ENCODE peak calls at places on chromosomes 13 and 19, in seven cellular contexts. One of them, this sample, is unnamed.

GRCh38 chr13:37868691-37869505 is 674 bp downstream of the TRPC4 start:
- DNase-seq in A673: peak
- DNase-seq in keratinocyte: no peak
- DNase-seq in prostate gland: no peak
- DNase-seq in dorsolateral prefrontal cortex: no peak
- DNase-seq in fibroblast of lung: peak
- DNase-seq in GM23338: peak
- DNase-seq in this sample: peak

GRCh38 chr19:10167459-10167858 is 27.3 kb downstream of the DNMT1 start:
- DNase-seq in GM23338: no peak
- DNase-seq in A673: no peak
- DNase-seq in keratinocyte: no peak
- DNase-seq in fibroblast of lung: no peak
- DNase-seq in prostate gland: no peak
- DNase-seq in dorsolateral prefrontal cortex: no peak
- DNase-seq in this sample: no peak

GRCh38 chr19:2081873-2082810 is 14.0 kb downstream of the MOB3A start:
- DNase-seq in keratinocyte: no peak
- DNase-seq in dorsolateral prefrontal cortex: no peak
- DNase-seq in prostate gland: no peak
- DNase-seq in GM23338: no peak
- DNase-seq in A673: no peak
- DNase-seq in fibroblast of lung: no peak
- DNase-seq in this sample: no peak

GRCh38 chr13:47897411-47898050 is 103.5 kb downstream of the SUCLA2 start:
- DNase-seq in GM23338: peak
- DNase-seq in fibroblast of lung: no peak
- DNase-seq in keratinocyte: no peak
- DNase-seq in dorsolateral prefrontal cortex: peak
- DNase-seq in A673: no peak
- DNase-seq in prostate gland: no peak
- DNase-seq in this sample: peak

GRCh38 chr19:13835791-13836723 is 40.8 kb downstream of the ZSWIM4 start:
- DNase-seq in A673: peak
- DNase-seq in prostate gland: no peak
- DNase-seq in dorsolateral prefrontal cortex: no peak
- DNase-seq in GM23338: no peak
- DNase-seq in keratinocyte: no peak
- DNase-seq in fibroblast of lung: no peak
- DNase-seq in this sample: peak

GRCh38 chr19:10289836-10290438 is at the start of gene ICAM5:
- DNase-seq in dorsolateral prefrontal cortex: peak
- DNase-seq in prostate gland: no peak
- DNase-seq in A673: peak
- DNase-seq in GM23338: peak
- DNase-seq in fibroblast of lung: no peak
- DNase-seq in keratinocyte: no peak
- DNase-seq in this sample: no peak

GRCh38 chr13:21984156-21984555 is 313.3 kb downstream of the FGF9 start:
- DNase-seq in keratinocyte: no peak
- DNase-seq in dorsolateral prefrontal cortex: no peak
- DNase-seq in fibroblast of lung: no peak
- DNase-seq in prostate gland: no peak
- DNase-seq in GM23338: no peak
- DNase-seq in A673: no peak
- DNase-seq in this sample: no peak

GRCh38 chr13:50365683-50366391 is 350.6 kb downstream of the KCNRG start:
- DNase-seq in fibroblast of lung: no peak
- DNase-seq in keratinocyte: no peak
- DNase-seq in prostate gland: peak
- DNase-seq in GM23338: no peak
- DNase-seq in A673: no peak
- DNase-seq in dorsolateral prefrontal cortex: no peak
- DNase-seq in this sample: no peak

GRCh38 chr19:21314676-21315075 is 14.5 kb downstream of the ZNF708 start:
- DNase-seq in A673: no peak
- DNase-seq in fibroblast of lung: peak
- DNase-seq in dorsolateral prefrontal cortex: no peak
- DNase-seq in prostate gland: no peak
- DNase-seq in GM23338: no peak
- DNase-seq in keratinocyte: no peak
- DNase-seq in this sample: peak

GRCh38 chr13:73715910-73716257 is 418.3 kb downstream of the KLF12 start:
- DNase-seq in GM23338: no peak
- DNase-seq in keratinocyte: no peak
- DNase-seq in prostate gland: no peak
- DNase-seq in A673: no peak
- DNase-seq in dorsolateral prefrontal cortex: no peak
- DNase-seq in fibroblast of lung: no peak
- DNase-seq in this sample: peak

GRCh38 chr13:36815069-36815468 is 4.0 kb upstream of the RFXAP start:
- DNase-seq in GM23338: peak
- DNase-seq in keratinocyte: no peak
- DNase-seq in fibroblast of lung: peak
- DNase-seq in prostate gland: no peak
- DNase-seq in dorsolateral prefrontal cortex: no peak
- DNase-seq in A673: no peak
- DNase-seq in this sample: no peak

GRCh38 chr19:20968092-20968491 is 45.0 kb downstream of the ZNF85 start:
- DNase-seq in prostate gland: no peak
- DNase-seq in fibroblast of lung: no peak
- DNase-seq in dorsolateral prefrontal cortex: no peak
- DNase-seq in GM23338: no peak
- DNase-seq in keratinocyte: no peak
- DNase-seq in A673: no peak
- DNase-seq in this sample: no peak

GRCh38 chr13:92224052-92224821 is 825.8 kb downstream of the GPC5 start:
- DNase-seq in prostate gland: no peak
- DNase-seq in keratinocyte: no peak
- DNase-seq in fibroblast of lung: peak
- DNase-seq in A673: no peak
- DNase-seq in GM23338: no peak
- DNase-seq in dorsolateral prefrontal cortex: no peak
- DNase-seq in this sample: peak

GRCh38 chr19:49807888-49808675 is 5.0 kb downstream of the FUZ start:
- DNase-seq in keratinocyte: no peak
- DNase-seq in prostate gland: no peak
- DNase-seq in A673: no peak
- DNase-seq in fibroblast of lung: no peak
- DNase-seq in dorsolateral prefrontal cortex: no peak
- DNase-seq in GM23338: peak
- DNase-seq in this sample: no peak

GRCh38 chr19:49809987-49810389 is 3.1 kb downstream of the FUZ start:
- DNase-seq in prostate gland: no peak
- DNase-seq in keratinocyte: no peak
- DNase-seq in A673: no peak
- DNase-seq in fibroblast of lung: no peak
- DNase-seq in GM23338: no peak
- DNase-seq in dorsolateral prefrontal cortex: no peak
- DNase-seq in this sample: no peak

GRCh38 chr19:49811328-49811727 is 1.8 kb downstream of the FUZ start:
- DNase-seq in dorsolateral prefrontal cortex: no peak
- DNase-seq in GM23338: no peak
- DNase-seq in keratinocyte: no peak
- DNase-seq in A673: no peak
- DNase-seq in fibroblast of lung: no peak
- DNase-seq in prostate gland: no peak
- DNase-seq in this sample: no peak

GRCh38 chr19:49808762-49809154 is 4.3 kb downstream of the FUZ start:
- DNase-seq in A673: peak
- DNase-seq in GM23338: peak
- DNase-seq in keratinocyte: no peak
- DNase-seq in prostate gland: peak
- DNase-seq in fibroblast of lung: peak
- DNase-seq in dorsolateral prefrontal cortex: peak
- DNase-seq in this sample: peak

DNA sequence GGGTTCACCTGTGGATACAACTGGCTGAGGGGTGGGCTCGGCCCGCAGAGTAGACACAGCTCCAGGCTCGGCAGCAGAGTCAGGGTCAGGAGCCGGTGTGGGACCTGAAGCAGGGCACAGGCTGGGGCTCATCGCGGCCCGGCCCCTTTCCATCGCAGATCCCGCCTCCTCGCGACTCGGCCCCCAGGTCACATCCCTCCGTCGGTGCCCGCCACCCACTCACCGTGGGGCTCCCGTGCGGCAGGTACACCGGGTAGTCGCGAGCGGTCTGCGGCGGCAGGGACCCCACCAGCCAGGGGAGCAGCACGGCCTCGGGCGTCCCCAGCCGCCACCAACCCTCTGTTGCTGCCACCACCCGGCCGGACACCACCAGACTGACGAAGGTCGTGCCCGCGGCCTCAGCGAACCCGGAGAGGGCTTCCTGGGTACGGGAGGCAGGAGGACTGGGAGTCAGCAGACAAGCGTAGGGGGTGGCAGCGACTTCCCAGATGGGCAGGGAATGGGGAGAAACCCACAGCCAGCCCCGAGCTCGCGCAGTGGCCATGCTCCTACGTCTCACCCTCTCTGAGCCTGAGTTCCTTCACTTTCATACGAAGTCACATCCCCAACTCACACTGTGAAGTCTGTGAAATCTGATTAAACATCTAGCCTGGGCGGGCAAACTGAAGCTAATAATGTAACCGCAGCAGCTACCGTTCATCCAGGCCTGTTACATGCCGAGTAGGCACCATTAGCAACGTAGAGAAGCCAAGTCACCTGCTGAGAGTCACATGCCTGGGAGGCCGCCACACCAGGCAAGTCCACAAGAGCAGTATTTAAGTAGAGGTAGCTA is 3.7 kb downstream of the FUZ start:
- DNase-seq in prostate gland: peak
- DNase-seq in A673: peak
- DNase-seq in fibroblast of lung: no peak
- DNase-seq in dorsolateral prefrontal cortex: peak
- DNase-seq in GM23338: peak
- DNase-seq in keratinocyte: no peak
- DNase-seq in this sample: peak
- TF ChIP-seq CTCF in prostate gland: no peak
- TF ChIP-seq CTCF in A673: no peak
- TF ChIP-seq CTCF in fibroblast of lung: no peak
- TF ChIP-seq CTCF in dorsolateral prefrontal cortex: no peak
- TF ChIP-seq CTCF in GM23338: peak
- TF ChIP-seq CTCF in keratinocyte: no peak
- TF ChIP-seq CTCF in this sample: no peak

GRCh38 chr19:34366670-34367423 is 1.9 kb downstream of the GPI start:
- DNase-seq in dorsolateral prefrontal cortex: no peak
- DNase-seq in A673: no peak
- DNase-seq in fibroblast of lung: peak
- DNase-seq in keratinocyte: no peak
- DNase-seq in prostate gland: no peak
- DNase-seq in GM23338: no peak
- DNase-seq in this sample: peak
- H3K4me3 ChIP-seq in dorsolateral prefrontal cortex: peak
- H3K4me3 ChIP-seq in A673: peak
- H3K4me3 ChIP-seq in fibroblast of lung: peak
- H3K4me3 ChIP-seq in keratinocyte: peak
- H3K4me3 ChIP-seq in prostate gland: no peak
- H3K4me3 ChIP-seq in GM23338: peak
- H3K4me3 ChIP-seq in this sample: peak

GRCh38 chr13:27425918-27426630 is 1.7 kb downstream of the GTF3A start:
- DNase-seq in A673: peak
- DNase-seq in GM23338: peak
- DNase-seq in prostate gland: peak
- DNase-seq in dorsolateral prefrontal cortex: peak
- DNase-seq in keratinocyte: peak
- DNase-seq in fibroblast of lung: peak
- DNase-seq in this sample: peak
- TF ChIP-seq CTCF in A673: peak
- TF ChIP-seq CTCF in GM23338: peak
- TF ChIP-seq CTCF in prostate gland: peak
- TF ChIP-seq CTCF in dorsolateral prefrontal cortex: peak
- TF ChIP-seq CTCF in keratinocyte: peak
- TF ChIP-seq CTCF in fibroblast of lung: peak
- TF ChIP-seq CTCF in this sample: peak

DNA sequence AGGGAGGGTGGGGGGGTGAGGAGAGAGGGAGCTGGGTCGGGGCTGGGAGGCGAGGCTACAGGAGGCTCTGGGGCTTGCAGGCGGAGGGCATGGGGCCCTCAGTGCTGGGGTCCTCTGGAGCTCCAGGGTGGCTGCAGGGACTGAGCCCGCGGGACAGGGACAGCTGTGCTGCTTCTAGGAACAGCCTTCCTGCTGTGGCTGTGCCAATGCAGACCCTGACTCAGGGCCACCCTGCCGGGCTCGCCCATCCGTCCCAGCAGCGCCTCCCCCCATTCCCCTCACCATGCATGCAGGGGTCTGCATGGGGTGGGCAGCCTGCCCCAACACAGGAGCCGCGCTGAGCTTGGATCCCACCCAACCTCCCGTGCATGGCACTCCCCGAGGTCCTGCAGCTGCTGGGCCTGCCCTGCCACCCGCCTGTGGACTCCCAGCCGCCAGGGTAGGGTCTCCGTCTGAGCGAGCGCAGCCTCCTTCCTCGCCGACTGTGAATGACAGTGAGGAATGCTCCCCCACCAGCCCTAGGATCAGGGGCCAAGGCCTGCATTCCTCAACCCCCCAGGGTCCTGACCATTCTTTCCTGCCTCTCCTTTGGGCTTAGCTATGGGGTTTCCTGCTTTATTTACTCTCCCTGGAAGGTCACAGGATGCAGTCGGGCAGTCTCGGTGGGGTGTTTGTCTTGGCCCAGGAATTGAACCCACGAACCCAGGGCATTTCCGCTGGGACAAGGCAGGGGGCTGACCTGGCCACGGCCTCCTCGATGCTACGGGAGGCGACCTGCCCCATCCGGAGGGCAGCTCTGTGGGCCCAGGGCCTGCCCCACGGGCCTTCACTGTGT is 23.4 kb downstream of the CEBPG start:
- DNase-seq in fibroblast of lung: no peak
- DNase-seq in keratinocyte: no peak
- DNase-seq in A673: no peak
- DNase-seq in prostate gland: no peak
- DNase-seq in GM23338: peak
- DNase-seq in dorsolateral prefrontal cortex: no peak
- DNase-seq in this sample: peak
- H3K4me3 ChIP-seq in fibroblast of lung: no peak
- H3K4me3 ChIP-seq in keratinocyte: no peak
- H3K4me3 ChIP-seq in A673: no peak
- H3K4me3 ChIP-seq in prostate gland: no peak
- H3K4me3 ChIP-seq in GM23338: no peak
- H3K4me3 ChIP-seq in dorsolateral prefrontal cortex: no peak
- H3K4me3 ChIP-seq in this sample: no peak

DNA sequence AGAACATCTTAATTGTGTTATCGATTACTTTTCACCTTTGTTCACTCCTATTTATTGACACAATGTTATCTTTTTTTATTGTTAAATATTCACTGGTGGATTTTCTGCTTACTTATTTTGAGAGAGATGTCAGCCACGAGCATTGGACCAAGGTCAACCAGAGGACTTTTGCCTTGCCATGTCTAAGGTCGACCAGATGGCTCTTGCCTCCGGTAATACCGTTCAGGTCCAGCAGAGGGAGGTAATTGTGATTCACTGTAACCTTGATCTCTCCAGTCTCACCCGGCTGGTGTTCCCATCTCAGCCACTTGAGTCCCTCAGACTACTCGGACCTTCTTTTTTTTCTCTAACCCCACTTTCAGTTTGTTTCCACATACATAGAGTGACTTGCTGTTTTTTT is 1438.1 kb downstream of the UQCRFS1 start:
- DNase-seq in fibroblast of lung: no peak
- DNase-seq in A673: peak
- DNase-seq in dorsolateral prefrontal cortex: no peak
- DNase-seq in keratinocyte: no peak
- DNase-seq in prostate gland: no peak
- DNase-seq in GM23338: peak
- DNase-seq in this sample: peak
- TF ChIP-seq CTCF in fibroblast of lung: peak
- TF ChIP-seq CTCF in A673: peak
- TF ChIP-seq CTCF in dorsolateral prefrontal cortex: no peak
- TF ChIP-seq CTCF in keratinocyte: no peak
- TF ChIP-seq CTCF in prostate gland: no peak
- TF ChIP-seq CTCF in GM23338: peak
- TF ChIP-seq CTCF in this sample: peak